ENCODE peak calls at places on chromosome 13, in five cellular contexts. A, Y, D, P and L are unnamed samples.

GRCh38 chr13:29523199-29523931 is 72.1 kb downstream of the SLC7A1 start:
- DNase-seq in A (peak; percentile 63), Y (no peak), D (peak; percentile 15), P (peak; percentile 95), L (no peak)

GRCh38 chr13:37342205-37342604 is 236.7 kb upstream of the CSNK1A1L start:
- DNase-seq in A (no peak), Y (no peak), D (no peak), P (no peak), L (no peak)

GRCh38 chr13:102227696-102228095 is 174.2 kb downstream of the FGF14 start:
- DNase-seq in A (no peak), Y (no peak), D (peak; percentile 60), P (no peak), L (no peak)

GRCh38 chr13:30112602-30113435 is 194.5 kb downstream of the KATNAL1 start:
- DNase-seq in A (peak; percentile 75), Y (peak; percentile 77), D (peak; percentile 90), P (peak; percentile 92), L (peak; percentile 64)

GRCh38 chr13:91072511-91072910 is 275.0 kb upstream of the MIR17HG start:
- DNase-seq in A (no peak), Y (no peak), D (no peak), P (no peak), L (no peak)

GRCh38 chr13:27978301-27978968 is 9.3 kb upstream of the CDX2 start:
- DNase-seq in A (no peak), Y (no peak), D (no peak), P (no peak), L (no peak)

GRCh38 chr13:52921194-52921593 is 72.8 kb upstream of the PCDH8 start:
- DNase-seq in A (peak; percentile 30), Y (no peak), D (no peak), P (no peak), L (no peak)

GRCh38 chr13:51811920-51812328 is 8.0 kb upstream of the DHRS12 start:
- DNase-seq in A (no peak), Y (no peak), D (no peak), P (no peak), L (no peak)

GRCh38 chr13:47027797-47028437 is 131.1 kb upstream of the HTR2A start:
- DNase-seq in A (no peak), Y (no peak), D (no peak), P (no peak), L (no peak)

GRCh38 chr13:93751117-93751516 is 524.5 kb downstream of the GPC6 start:
- DNase-seq in A (no peak), Y (no peak), D (no peak), P (no peak), L (no peak)

GRCh38 chr13:69912576-69913074 is 195.0 kb upstream of the ATXN8OS start:
- DNase-seq in A (no peak), Y (no peak), D (no peak), P (no peak), L (no peak)

GRCh38 chr13:30824651-30825050 is 81.4 kb upstream of the MEDAG start:
- DNase-seq in A (no peak), Y (no peak), D (no peak), P (no peak), L (no peak)

GRCh38 chr13:49587311-49587847 is 2.0 kb upstream of the RCBTB1 start:
- DNase-seq in A (no peak), Y (no peak), D (peak; percentile 30), P (no peak), L (no peak)

GRCh38 chr13:45781553-45782326 is 69.8 kb downstream of the SIAH3 start:
- DNase-seq in A (no peak), Y (no peak), D (peak; percentile 2), P (peak; percentile 3), L (no peak)

GRCh38 chr13:30334663-30335386 is 27.5 kb upstream of the KATNAL1 start:
- DNase-seq in A (no peak), Y (peak; percentile 22), D (no peak), P (peak; percentile 45), L (no peak)

GRCh38 chr13:111011899-111012298 is 97.0 kb upstream of the ANKRD10 start:
- DNase-seq in A (no peak), Y (no peak), D (no peak), P (no peak), L (no peak)

GRCh38 chr13:67119481-67119883 is 110.7 kb downstream of the PCDH9 start:
- DNase-seq in A (no peak), Y (no peak), D (peak; percentile 87), P (peak; percentile 79), L (no peak)

GRCh38 chr13:67438465-67438864 is 208.3 kb upstream of the PCDH9 start:
- DNase-seq in A (no peak), Y (no peak), D (peak; percentile 17), P (no peak), L (no peak)

GRCh38 chr13:83350569-83350968 is 531.7 kb downstream of the SLITRK1 start:
- DNase-seq in A (no peak), Y (no peak), D (peak; percentile 31), P (peak; percentile 4), L (no peak)

GRCh38 chr13:50400035-50400726 is 384.9 kb downstream of the KCNRG start:
- DNase-seq in A (no peak), Y (no peak), D (peak; percentile 47), P (peak; percentile 71), L (no peak)

GRCh38 chr13:60571571-60571970 is 174.6 kb downstream of the TDRD3 start:
- DNase-seq in A (no peak), Y (no peak), D (no peak), P (no peak), L (no peak)

GRCh38 chr13:51958217-51958547 is 53.1 kb downstream of the ATP7B start:
- DNase-seq in A (no peak), Y (no peak), D (no peak), P (no peak), L (no peak)

GRCh38 chr13:109007946-109008345 is 378.5 kb downstream of the MYO16 start:
- DNase-seq in A (no peak), Y (no peak), D (no peak), P (no peak), L (no peak)

GRCh38 chr13:51397262-51397933 is 55.4 kb downstream of the INTS6 start:
- DNase-seq in A (peak; percentile 38), Y (no peak), D (peak; percentile 69), P (peak; percentile 59), L (no peak)

GRCh38 chr13:106110241-106110855 is 425.1 kb downstream of the EFNB2 start:
- DNase-seq in A (no peak), Y (no peak), D (no peak), P (no peak), L (no peak)

GRCh38 chr13:30299746-30300145 is 7.6 kb downstream of the KATNAL1 start:
- DNase-seq in A (no peak), Y (no peak), D (no peak), P (no peak), L (no peak)

GRCh38 chr13:49997935-49998334 is 1.1 kb downstream of the TRIM13 start:
- DNase-seq in A (no peak), Y (no peak), D (peak; percentile 22), P (peak; percentile 22), L (no peak)

GRCh38 chr13:26601669-26602068 is 44.2 kb downstream of the WASF3 start:
- DNase-seq in A (no peak), Y (no peak), D (peak; percentile 22), P (peak; percentile 40), L (no peak)

GRCh38 chr13:114093118-114093517 is 39.3 kb downstream of the RASA3 start:
- DNase-seq in A (no peak), Y (no peak), D (no peak), P (no peak), L (no peak)
- H3K9me3 ChIP-seq in A (peaks cover 20% of the 10 kb centered on the region), Y (no peaks in the 10 kb centered on the region), D (no peaks in the 10 kb centered on the region), P (no peaks in the 10 kb centered on the region), L (no peaks in the 10 kb centered on the region)

DNA sequence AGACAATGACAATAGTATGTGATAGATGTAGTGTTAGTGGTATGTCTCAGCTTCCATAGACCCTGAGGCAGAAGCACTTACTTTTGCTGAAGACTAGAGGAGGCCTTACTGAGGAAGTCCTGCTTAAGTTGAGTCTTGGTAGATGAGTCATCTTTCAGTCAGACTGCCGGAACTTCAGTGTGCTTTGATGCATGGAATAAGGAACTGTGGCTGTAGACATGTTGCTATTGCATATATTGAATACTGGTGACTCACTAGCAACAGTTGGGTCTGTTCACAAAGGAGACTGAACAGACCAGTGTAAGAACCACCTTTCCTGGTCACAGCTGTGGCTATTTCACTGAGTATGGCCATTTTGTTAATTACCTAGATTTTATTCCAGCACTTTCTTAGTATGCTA is 1000.6 kb downstream of the OLFM4 start:
- DNase-seq in A (no peak), Y (no peak), D (no peak), P (no peak), L (no peak)
- H3K9me3 ChIP-seq in A (peaks cover 23% of the 10 kb centered on the region), Y (no peaks in the 10 kb centered on the region), D (no peaks in the 10 kb centered on the region), P (no peaks in the 10 kb centered on the region), L (peaks cover 4% of the 10 kb centered on the region)

DNA sequence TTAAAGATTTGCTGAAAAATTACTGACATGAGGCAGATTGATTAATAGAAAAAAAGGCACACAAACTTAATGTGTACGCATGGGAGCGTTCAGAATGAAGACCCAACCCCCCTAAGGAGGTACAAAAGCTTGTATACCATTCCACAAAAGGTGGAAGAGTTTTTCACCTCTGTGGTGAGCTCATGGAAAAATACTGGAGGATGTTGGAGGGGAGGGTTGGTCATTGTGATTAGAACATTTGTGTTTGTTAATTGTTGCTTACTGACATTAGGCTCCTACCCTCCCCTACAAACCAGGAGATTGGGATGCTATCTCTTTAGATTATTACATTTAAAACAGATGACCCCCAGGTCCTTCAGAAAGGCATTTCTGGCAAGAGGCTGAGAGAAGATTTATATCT is 1973.3 kb downstream of the OLFM4 start:
- DNase-seq in A (no peak), Y (no peak), D (no peak), P (no peak), L (no peak)
- H3K9me3 ChIP-seq in A (peaks cover 5% of the 10 kb centered on the region), Y (no peaks in the 10 kb centered on the region), D (no peaks in the 10 kb centered on the region), P (no peaks in the 10 kb centered on the region), L (no peaks in the 10 kb centered on the region)

GRCh38 chr13:113596321-113597200 is 12.0 kb downstream of the TFDP1 start:
- DNase-seq in A (no peak), Y (no peak), D (no peak), P (no peak), L (peak; percentile 6)

GRCh38 chr13:113597386-113598080 is 13.0 kb downstream of the TFDP1 start:
- DNase-seq in A (no peak), Y (no peak), D (no peak), P (no peak), L (no peak)

GRCh38 chr13:113592571-113592970 is 8.0 kb downstream of the TFDP1 start:
- DNase-seq in A (no peak), Y (no peak), D (no peak), P (no peak), L (peak; percentile 5)

GRCh38 chr13:113598081-113598410 is 13.5 kb downstream of the TFDP1 start:
- DNase-seq in A (no peak), Y (no peak), D (no peak), P (no peak), L (peak; percentile 5)

DNA sequence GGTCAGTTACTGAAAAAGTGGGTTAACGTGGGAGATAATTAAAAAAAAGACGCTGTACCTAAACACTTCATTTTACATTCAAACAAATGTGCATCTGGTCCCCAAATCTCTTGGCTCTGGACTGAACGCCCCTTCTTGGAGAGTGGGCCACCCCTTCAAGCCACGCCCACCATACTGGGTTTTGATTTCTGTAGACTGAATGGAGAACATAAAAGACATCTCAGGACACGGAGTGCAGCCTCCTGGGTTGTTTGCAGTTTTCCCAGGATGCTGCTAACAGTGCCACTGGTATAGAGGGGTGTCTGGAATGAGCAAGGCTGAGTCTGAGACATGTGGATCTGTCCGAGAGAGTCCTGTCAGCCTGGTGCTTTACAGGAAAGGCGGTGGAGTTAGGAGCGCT is 10.6 kb downstream of the TFDP1 start:
- DNase-seq in A (no peak), Y (no peak), D (no peak), P (no peak), L (no peak)
- H3K9me3 ChIP-seq in A (peaks cover 4% of the 10 kb centered on the region), Y (no peaks in the 10 kb centered on the region), D (no peaks in the 10 kb centered on the region), P (no peaks in the 10 kb centered on the region), L (no peaks in the 10 kb centered on the region)